ENCODE peak calls at places on chromosomes 13 and 19, in eight cellular contexts. One of them, this sample, is unnamed.

GRCh38 chr19:53608381-53608780 is 23.4 kb upstream of the DPRX start:
- DNase-seq in neuronal stem cell: no peak
- DNase-seq in Karpas-422: no peak
- DNase-seq in Peyer's patch: no peak
- DNase-seq in uterus: no peak
- DNase-seq in colonic mucosa: no peak
- DNase-seq in psoas muscle: no peak
- DNase-seq in CD4-positive, alpha-beta memory T cell: no peak
- DNase-seq in this sample: no peak

GRCh38 chr19:2207991-2208860 is 27.9 kb downstream of the PLEKHJ1 start:
- DNase-seq in neuronal stem cell: peak; percentile 40
- DNase-seq in CD4-positive, alpha-beta memory T cell: no peak
- DNase-seq in colonic mucosa: peak; percentile 73
- DNase-seq in psoas muscle: peak; percentile 75
- DNase-seq in uterus: peak; percentile 45
- DNase-seq in Peyer's patch: peak; percentile 78
- DNase-seq in Karpas-422: peak; percentile 82
- DNase-seq in this sample: no peak

GRCh38 chr13:35833031-35833430 is 298.2 kb downstream of the DCLK1 start:
- DNase-seq in uterus: no peak
- DNase-seq in Karpas-422: no peak
- DNase-seq in colonic mucosa: no peak
- DNase-seq in Peyer's patch: no peak
- DNase-seq in CD4-positive, alpha-beta memory T cell: no peak
- DNase-seq in neuronal stem cell: no peak
- DNase-seq in psoas muscle: no peak
- DNase-seq in this sample: no peak

GRCh38 chr13:36685912-36686311 is 12.1 kb downstream of the SERTM1 start:
- DNase-seq in psoas muscle: no peak
- DNase-seq in neuronal stem cell: no peak
- DNase-seq in Karpas-422: no peak
- DNase-seq in Peyer's patch: no peak
- DNase-seq in uterus: no peak
- DNase-seq in CD4-positive, alpha-beta memory T cell: no peak
- DNase-seq in colonic mucosa: no peak
- DNase-seq in this sample: no peak

GRCh38 chr19:3479177-3479818 is 1.0 kb downstream of the SMIM24 start:
- DNase-seq in Peyer's patch: no peak
- DNase-seq in psoas muscle: no peak
- DNase-seq in Karpas-422: peak; percentile 89
- DNase-seq in uterus: no peak
- DNase-seq in CD4-positive, alpha-beta memory T cell: peak; percentile 77
- DNase-seq in neuronal stem cell: no peak
- DNase-seq in colonic mucosa: no peak
- DNase-seq in this sample: peak; percentile 30

GRCh38 chr19:50994129-50994528 is 7.3 kb downstream of the KLK8 start:
- DNase-seq in uterus: no peak
- DNase-seq in Karpas-422: peak; percentile 86
- DNase-seq in CD4-positive, alpha-beta memory T cell: no peak
- DNase-seq in psoas muscle: no peak
- DNase-seq in colonic mucosa: no peak
- DNase-seq in Peyer's patch: no peak
- DNase-seq in neuronal stem cell: no peak
- DNase-seq in this sample: no peak

GRCh38 chr13:97263160-97263559 is 41.0 kb downstream of the MBNL2 start:
- DNase-seq in neuronal stem cell: no peak
- DNase-seq in Peyer's patch: no peak
- DNase-seq in uterus: no peak
- DNase-seq in colonic mucosa: no peak
- DNase-seq in psoas muscle: no peak
- DNase-seq in CD4-positive, alpha-beta memory T cell: no peak
- DNase-seq in Karpas-422: no peak
- DNase-seq in this sample: no peak

GRCh38 chr19:958967-959685 is 25.0 kb upstream of the WDR18 start:
- DNase-seq in Peyer's patch: no peak
- DNase-seq in colonic mucosa: no peak
- DNase-seq in psoas muscle: no peak
- DNase-seq in CD4-positive, alpha-beta memory T cell: peak; percentile 9
- DNase-seq in uterus: no peak
- DNase-seq in Karpas-422: no peak
- DNase-seq in neuronal stem cell: no peak
- DNase-seq in this sample: no peak

GRCh38 chr13:98517576-98518310 is 59.2 kb downstream of the STK24 start:
- DNase-seq in Karpas-422: no peak
- DNase-seq in Peyer's patch: no peak
- DNase-seq in CD4-positive, alpha-beta memory T cell: peak; percentile 84
- DNase-seq in uterus: no peak
- DNase-seq in colonic mucosa: no peak
- DNase-seq in psoas muscle: no peak
- DNase-seq in neuronal stem cell: no peak
- DNase-seq in this sample: peak; percentile 32

GRCh38 chr13:41364043-41364442 is 53.0 kb downstream of the NAA16 start:
- DNase-seq in neuronal stem cell: no peak
- DNase-seq in Peyer's patch: no peak
- DNase-seq in Karpas-422: no peak
- DNase-seq in CD4-positive, alpha-beta memory T cell: no peak
- DNase-seq in psoas muscle: no peak
- DNase-seq in colonic mucosa: no peak
- DNase-seq in uterus: no peak
- DNase-seq in this sample: no peak

GRCh38 chr13:31264146-31264545 is 64.4 kb downstream of the B3GLCT start:
- DNase-seq in CD4-positive, alpha-beta memory T cell: no peak
- DNase-seq in colonic mucosa: no peak
- DNase-seq in uterus: no peak
- DNase-seq in Karpas-422: no peak
- DNase-seq in psoas muscle: no peak
- DNase-seq in neuronal stem cell: no peak
- DNase-seq in Peyer's patch: no peak
- DNase-seq in this sample: no peak

GRCh38 chr19:3108775-3109174 is 14.6 kb downstream of the GNA11 start:
- DNase-seq in CD4-positive, alpha-beta memory T cell: peak; percentile 74
- DNase-seq in psoas muscle: peak; percentile 57
- DNase-seq in neuronal stem cell: peak; percentile 56
- DNase-seq in Peyer's patch: no peak
- DNase-seq in colonic mucosa: peak; percentile 74
- DNase-seq in Karpas-422: peak; percentile 89
- DNase-seq in uterus: peak; percentile 52
- DNase-seq in this sample: peak; percentile 60

GRCh38 chr13:108681986-108682562 is 52.7 kb downstream of the MYO16 start:
- DNase-seq in colonic mucosa: no peak
- DNase-seq in uterus: no peak
- DNase-seq in Peyer's patch: no peak
- DNase-seq in Karpas-422: no peak
- DNase-seq in neuronal stem cell: no peak
- DNase-seq in CD4-positive, alpha-beta memory T cell: no peak
- DNase-seq in psoas muscle: no peak
- DNase-seq in this sample: no peak

GRCh38 chr13:95624020-95624419 is 20.5 kb downstream of the DZIP1 start:
- DNase-seq in uterus: no peak
- DNase-seq in psoas muscle: no peak
- DNase-seq in neuronal stem cell: peak; percentile 51
- DNase-seq in CD4-positive, alpha-beta memory T cell: no peak
- DNase-seq in Peyer's patch: no peak
- DNase-seq in colonic mucosa: peak; percentile 29
- DNase-seq in Karpas-422: peak; percentile 81
- DNase-seq in this sample: no peak

GRCh38 chr13:39787086-39787487 is 131.6 kb downstream of the COG6 start:
- DNase-seq in neuronal stem cell: peak; percentile 65
- DNase-seq in uterus: no peak
- DNase-seq in colonic mucosa: no peak
- DNase-seq in Karpas-422: no peak
- DNase-seq in psoas muscle: no peak
- DNase-seq in CD4-positive, alpha-beta memory T cell: no peak
- DNase-seq in Peyer's patch: no peak
- DNase-seq in this sample: no peak

GRCh38 chr19:10299545-10300458 is 9.8 kb downstream of the ZGLP1 start:
- DNase-seq in colonic mucosa: no peak
- DNase-seq in Karpas-422: no peak
- DNase-seq in psoas muscle: no peak
- DNase-seq in Peyer's patch: no peak
- DNase-seq in CD4-positive, alpha-beta memory T cell: no peak
- DNase-seq in uterus: no peak
- DNase-seq in neuronal stem cell: no peak
- DNase-seq in this sample: no peak

GRCh38 chr19:14432817-14433453 is at the start of gene PKN1:
- DNase-seq in uterus: peak; percentile 66
- DNase-seq in psoas muscle: peak; percentile 71
- DNase-seq in CD4-positive, alpha-beta memory T cell: no peak
- DNase-seq in Karpas-422: peak; percentile 84
- DNase-seq in colonic mucosa: peak; percentile 52
- DNase-seq in neuronal stem cell: peak; percentile 67
- DNase-seq in Peyer's patch: peak; percentile 64
- DNase-seq in this sample: peak; percentile 37

GRCh38 chr13:59459972-59460371 is 703.8 kb downstream of the DIAPH3 start:
- DNase-seq in psoas muscle: no peak
- DNase-seq in uterus: no peak
- DNase-seq in Peyer's patch: no peak
- DNase-seq in Karpas-422: no peak
- DNase-seq in CD4-positive, alpha-beta memory T cell: no peak
- DNase-seq in neuronal stem cell: no peak
- DNase-seq in colonic mucosa: no peak
- DNase-seq in this sample: no peak

GRCh38 chr19:5148794-5149190 is 179.9 kb downstream of the KDM4B start:
- DNase-seq in uterus: peak; percentile 13
- DNase-seq in psoas muscle: no peak
- DNase-seq in Karpas-422: no peak
- DNase-seq in CD4-positive, alpha-beta memory T cell: no peak
- DNase-seq in neuronal stem cell: no peak
- DNase-seq in Peyer's patch: no peak
- DNase-seq in colonic mucosa: no peak
- DNase-seq in this sample: no peak

DNA sequence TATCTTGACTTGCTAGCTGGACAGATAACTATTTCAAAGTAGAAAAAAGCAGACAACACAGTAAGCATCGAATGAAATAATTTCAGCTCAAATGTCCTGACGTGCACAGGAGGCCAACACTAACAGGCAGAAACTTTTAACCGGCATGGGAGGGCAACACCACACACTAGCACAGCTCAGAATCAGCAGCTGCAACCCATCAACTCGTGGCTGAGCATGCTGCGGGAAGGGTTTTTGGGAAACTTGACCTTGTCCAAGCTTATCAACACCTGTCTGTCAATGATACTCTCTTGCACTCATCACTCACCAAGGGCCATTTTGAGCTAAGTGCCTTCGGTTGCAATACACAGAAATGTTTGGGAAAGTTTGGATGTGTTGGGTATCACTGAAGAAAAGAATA is 483.8 kb downstream of the TSHZ3 start:
- DNase-seq in neuronal stem cell: no peak
- DNase-seq in Karpas-422: no peak
- DNase-seq in uterus: no peak
- DNase-seq in colonic mucosa: no peak
- DNase-seq in Peyer's patch: no peak
- DNase-seq in psoas muscle: no peak
- DNase-seq in CD4-positive, alpha-beta memory T cell: no peak
- DNase-seq in this sample: no peak
- H3K9me3 ChIP-seq in neuronal stem cell: no peaks in the 10 kb centered on the region
- H3K9me3 ChIP-seq in Karpas-422: no peaks in the 10 kb centered on the region
- H3K9me3 ChIP-seq in uterus: no peaks in the 10 kb centered on the region
- H3K9me3 ChIP-seq in colonic mucosa: no peaks in the 10 kb centered on the region
- H3K9me3 ChIP-seq in Peyer's patch: no peaks in the 10 kb centered on the region
- H3K9me3 ChIP-seq in psoas muscle: no peaks in the 10 kb centered on the region
- H3K9me3 ChIP-seq in CD4-positive, alpha-beta memory T cell: no peaks in the 10 kb centered on the region
- H3K9me3 ChIP-seq in this sample: no peaks in the 10 kb centered on the region

GRCh38 chr13:111556496-111556895 is 236.1 kb downstream of the TEX29 start:
- DNase-seq in CD4-positive, alpha-beta memory T cell: no peak
- DNase-seq in Peyer's patch: no peak
- DNase-seq in neuronal stem cell: no peak
- DNase-seq in psoas muscle: no peak
- DNase-seq in Karpas-422: no peak
- DNase-seq in colonic mucosa: no peak
- DNase-seq in uterus: no peak
- DNase-seq in this sample: no peak

GRCh38 chr13:111555268-111555633 is 234.8 kb downstream of the TEX29 start:
- DNase-seq in Peyer's patch: no peak
- DNase-seq in CD4-positive, alpha-beta memory T cell: no peak
- DNase-seq in colonic mucosa: no peak
- DNase-seq in neuronal stem cell: no peak
- DNase-seq in Karpas-422: no peak
- DNase-seq in uterus: no peak
- DNase-seq in psoas muscle: no peak
- DNase-seq in this sample: no peak

GRCh38 chr13:111557921-111558699 is 237.7 kb downstream of the TEX29 start:
- DNase-seq in uterus: no peak
- DNase-seq in Peyer's patch: no peak
- DNase-seq in Karpas-422: no peak
- DNase-seq in neuronal stem cell: no peak
- DNase-seq in psoas muscle: no peak
- DNase-seq in CD4-positive, alpha-beta memory T cell: no peak
- DNase-seq in colonic mucosa: no peak
- DNase-seq in this sample: no peak

GRCh38 chr13:111554539-111555267 is 234.3 kb downstream of the TEX29 start:
- DNase-seq in neuronal stem cell: no peak
- DNase-seq in psoas muscle: no peak
- DNase-seq in CD4-positive, alpha-beta memory T cell: no peak
- DNase-seq in Karpas-422: no peak
- DNase-seq in uterus: no peak
- DNase-seq in colonic mucosa: no peak
- DNase-seq in Peyer's patch: no peak
- DNase-seq in this sample: no peak

GRCh38 chr13:111555906-111556305 is 235.5 kb downstream of the TEX29 start:
- DNase-seq in Peyer's patch: no peak
- DNase-seq in uterus: no peak
- DNase-seq in CD4-positive, alpha-beta memory T cell: no peak
- DNase-seq in psoas muscle: no peak
- DNase-seq in Karpas-422: no peak
- DNase-seq in neuronal stem cell: no peak
- DNase-seq in colonic mucosa: no peak
- DNase-seq in this sample: no peak
- H3K9me3 ChIP-seq in Peyer's patch: no peaks in the 10 kb centered on the region
- H3K9me3 ChIP-seq in uterus: no peaks in the 10 kb centered on the region
- H3K9me3 ChIP-seq in CD4-positive, alpha-beta memory T cell: no peaks in the 10 kb centered on the region
- H3K9me3 ChIP-seq in psoas muscle: no peaks in the 10 kb centered on the region
- H3K9me3 ChIP-seq in Karpas-422: no peaks in the 10 kb centered on the region
- H3K9me3 ChIP-seq in neuronal stem cell: peaks cover 2% of the 10 kb centered on the region
- H3K9me3 ChIP-seq in colonic mucosa: no peaks in the 10 kb centered on the region
- H3K9me3 ChIP-seq in this sample: no peaks in the 10 kb centered on the region

DNA sequence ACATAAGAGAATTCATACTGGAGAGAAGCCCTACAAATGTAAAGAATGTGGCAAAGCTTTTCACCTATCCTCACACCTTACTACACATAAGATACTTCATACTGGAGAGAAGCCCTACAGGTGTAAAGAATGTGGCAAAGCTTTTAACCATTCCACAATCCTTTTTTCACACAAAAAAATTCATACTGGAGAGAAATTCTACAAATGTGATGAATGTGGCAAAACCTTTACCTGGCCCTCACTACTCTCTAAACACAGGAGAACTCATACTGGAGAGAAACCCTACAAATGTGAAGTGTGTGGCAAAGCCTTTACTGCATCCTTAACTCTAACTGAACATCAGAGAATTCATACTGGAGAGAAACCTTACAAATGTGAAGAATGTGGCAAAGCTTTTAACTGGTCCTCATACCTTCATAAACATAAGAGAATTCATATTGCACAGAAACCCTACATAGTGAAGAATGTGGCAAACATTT is 14.0 kb upstream of the ZNF506 start:
- DNase-seq in CD4-positive, alpha-beta memory T cell: no peak
- DNase-seq in Karpas-422: no peak
- DNase-seq in uterus: no peak
- DNase-seq in Peyer's patch: no peak
- DNase-seq in neuronal stem cell: no peak
- DNase-seq in colonic mucosa: no peak
- DNase-seq in psoas muscle: no peak
- DNase-seq in this sample: no peak
- H3K9me3 ChIP-seq in CD4-positive, alpha-beta memory T cell: peaks cover 35% of the 10 kb centered on the region
- H3K9me3 ChIP-seq in Karpas-422: peaks cover 21% of the 10 kb centered on the region
- H3K9me3 ChIP-seq in uterus: no peaks in the 10 kb centered on the region
- H3K9me3 ChIP-seq in Peyer's patch: no peaks in the 10 kb centered on the region
- H3K9me3 ChIP-seq in neuronal stem cell: peaks cover 46% of the 10 kb centered on the region
- H3K9me3 ChIP-seq in colonic mucosa: peaks cover 13% of the 10 kb centered on the region
- H3K9me3 ChIP-seq in psoas muscle: peaks cover 71% of the 10 kb centered on the region
- H3K9me3 ChIP-seq in this sample: peaks cover 22% of the 10 kb centered on the region

GRCh38 chr19:57515218-57515617 is 11.9 kb upstream of the ZNF549 start:
- DNase-seq in Peyer's patch: no peak
- DNase-seq in neuronal stem cell: no peak
- DNase-seq in Karpas-422: no peak
- DNase-seq in CD4-positive, alpha-beta memory T cell: no peak
- DNase-seq in colonic mucosa: no peak
- DNase-seq in psoas muscle: no peak
- DNase-seq in uterus: no peak
- DNase-seq in this sample: no peak
- H3K9me3 ChIP-seq in Peyer's patch: no peaks in the 10 kb centered on the region
- H3K9me3 ChIP-seq in neuronal stem cell: peaks cover 42% of the 10 kb centered on the region
- H3K9me3 ChIP-seq in Karpas-422: peaks cover 50% of the 10 kb centered on the region
- H3K9me3 ChIP-seq in CD4-positive, alpha-beta memory T cell: peaks cover 29% of the 10 kb centered on the region
- H3K9me3 ChIP-seq in colonic mucosa: no peaks in the 10 kb centered on the region
- H3K9me3 ChIP-seq in psoas muscle: peaks cover 29% of the 10 kb centered on the region
- H3K9me3 ChIP-seq in uterus: no peaks in the 10 kb centered on the region
- H3K9me3 ChIP-seq in this sample: peaks cover 23% of the 10 kb centered on the region